ENCODE peak calls at places on chromosome 17, in ten cellular contexts. O is testis; Z is CD8-positive, alpha-beta T cell; C is heart right ventricle; J is AG04450; I is fibroblast of pulmonary artery; V is cardiac muscle cell; M is DND-41; U is uterus; X is pancreas. N is an unnamed sample.

GRCh38 chr17:79019631-79020584 is 4.1 kb upstream of the C1QTNF1 start:
- DNase-seq in O (peak; percentile 82), Z (no peak), C (peak; percentile 79), J (peak; percentile 56), I (peak; percentile 91), V (peak; percentile 90), M (peak; percentile 35), U (peak; percentile 56), X (no peak), N (peak; percentile 40)

GRCh38 chr17:60832206-60832605 is 154.6 kb downstream of the BCAS3 start:
- DNase-seq in O (no peak), Z (no peak), C (no peak), J (no peak), I (no peak), V (peak; percentile 5), M (peak; percentile 67), U (no peak), X (no peak), N (no peak)

GRCh38 chr17:7078711-7079110 is 1.3 kb downstream of the CLEC10A start:
- DNase-seq in O (no peak), Z (no peak), C (no peak), J (no peak), I (no peak), V (no peak), M (no peak), U (no peak), X (no peak), N (no peak)

GRCh38 chr17:46124695-46125592 is 68.3 kb downstream of the KANSL1 start:
- DNase-seq in O (no peak), Z (no peak), C (no peak), J (no peak), I (no peak), V (no peak), M (no peak), U (no peak), X (no peak), N (no peak)

GRCh38 chr17:82876602-82877391 is 37.0 kb upstream of the ZNF750 start:
- DNase-seq in O (peak; percentile 75), Z (no peak), C (peak; percentile 82), J (peak; percentile 65), I (peak; percentile 72), V (peak; percentile 81), M (no peak), U (peak; percentile 75), X (peak; percentile 80), N (peak; percentile 52)

GRCh38 chr17:9768381-9768934 is 22.9 kb downstream of the DHRS7C start:
- DNase-seq in O (no peak), Z (no peak), C (no peak), J (no peak), I (peak; percentile 52), V (peak; percentile 55), M (no peak), U (no peak), X (no peak), N (no peak)

GRCh38 chr17:59432657-59433056 is 101.2 kb downstream of the YPEL2 start:
- DNase-seq in O (no peak), Z (no peak), C (no peak), J (no peak), I (no peak), V (no peak), M (no peak), U (no peak), X (no peak), N (no peak)

GRCh38 chr17:71444011-71444574 is 676.7 kb upstream of the SOX9 start:
- DNase-seq in O (no peak), Z (no peak), C (no peak), J (no peak), I (peak; percentile 7), V (no peak), M (no peak), U (no peak), X (no peak), N (no peak)

GRCh38 chr17:34616148-34616547 is 36.8 kb downstream of the TMEM132E start:
- DNase-seq in O (no peak), Z (no peak), C (no peak), J (no peak), I (no peak), V (no peak), M (no peak), U (peak; percentile 21), X (no peak), N (no peak)

GRCh38 chr17:78397681-78398101 is 19.2 kb downstream of the PGS1 start:
- DNase-seq in O (no peak), Z (no peak), C (peak; percentile 65), J (no peak), I (peak; percentile 46), V (peak; percentile 49), M (no peak), U (no peak), X (no peak), N (no peak)

GRCh38 chr17:64492481-64493109 is 4.3 kb downstream of the POLG2 start:
- DNase-seq in O (no peak), Z (no peak), C (no peak), J (no peak), I (peak; percentile 56), V (peak; percentile 41), M (no peak), U (no peak), X (no peak), N (no peak)

GRCh38 chr17:42077770-42078169 is 20.5 kb downstream of the ZNF385C start:
- DNase-seq in O (no peak), Z (no peak), C (no peak), J (no peak), I (no peak), V (no peak), M (no peak), U (no peak), X (no peak), N (no peak)

GRCh38 chr17:46869296-46869695 is 17.9 kb downstream of the WNT9B start:
- DNase-seq in O (no peak), Z (no peak), C (no peak), J (no peak), I (no peak), V (no peak), M (no peak), U (no peak), X (no peak), N (no peak)

GRCh38 chr17:30388321-30389179 is 9.8 kb downstream of the CPD start:
- DNase-seq in O (no peak), Z (no peak), C (no peak), J (no peak), I (no peak), V (no peak), M (no peak), U (no peak), X (peak; percentile 26), N (no peak)

GRCh38 chr17:2935622-2936021 is 127.8 kb downstream of the OR1D5 start:
- DNase-seq in O (no peak), Z (no peak), C (no peak), J (no peak), I (no peak), V (no peak), M (no peak), U (no peak), X (no peak), N (no peak)

GRCh38 chr17:2936771-2937321 is 126.6 kb downstream of the OR1D5 start:
- DNase-seq in O (no peak), Z (no peak), C (no peak), J (no peak), I (no peak), V (no peak), M (no peak), U (no peak), X (no peak), N (no peak)

GRCh38 chr17:2939714-2940351 is 123.6 kb downstream of the OR1D5 start:
- DNase-seq in O (no peak), Z (no peak), C (no peak), J (no peak), I (no peak), V (no peak), M (no peak), U (no peak), X (no peak), N (no peak)

GRCh38 chr17:2936351-2936750 is 127.1 kb downstream of the OR1D5 start:
- DNase-seq in O (no peak), Z (no peak), C (no peak), J (no peak), I (no peak), V (no peak), M (no peak), U (no peak), X (no peak), N (no peak)

GRCh38 chr17:2937331-2938003 is 125.9 kb downstream of the OR1D5 start:
- DNase-seq in O (no peak), Z (no peak), C (no peak), J (no peak), I (no peak), V (peak; percentile 27), M (no peak), U (no peak), X (no peak), N (no peak)
- TF ChIP-seq CTCF in O (no peak), Z (no peak), C (no peak), J (peak; percentile 29), I (peak; percentile 39), V (peak; percentile 44), M (no peak), U (no peak), X (no peak), N (no peak)

DNA sequence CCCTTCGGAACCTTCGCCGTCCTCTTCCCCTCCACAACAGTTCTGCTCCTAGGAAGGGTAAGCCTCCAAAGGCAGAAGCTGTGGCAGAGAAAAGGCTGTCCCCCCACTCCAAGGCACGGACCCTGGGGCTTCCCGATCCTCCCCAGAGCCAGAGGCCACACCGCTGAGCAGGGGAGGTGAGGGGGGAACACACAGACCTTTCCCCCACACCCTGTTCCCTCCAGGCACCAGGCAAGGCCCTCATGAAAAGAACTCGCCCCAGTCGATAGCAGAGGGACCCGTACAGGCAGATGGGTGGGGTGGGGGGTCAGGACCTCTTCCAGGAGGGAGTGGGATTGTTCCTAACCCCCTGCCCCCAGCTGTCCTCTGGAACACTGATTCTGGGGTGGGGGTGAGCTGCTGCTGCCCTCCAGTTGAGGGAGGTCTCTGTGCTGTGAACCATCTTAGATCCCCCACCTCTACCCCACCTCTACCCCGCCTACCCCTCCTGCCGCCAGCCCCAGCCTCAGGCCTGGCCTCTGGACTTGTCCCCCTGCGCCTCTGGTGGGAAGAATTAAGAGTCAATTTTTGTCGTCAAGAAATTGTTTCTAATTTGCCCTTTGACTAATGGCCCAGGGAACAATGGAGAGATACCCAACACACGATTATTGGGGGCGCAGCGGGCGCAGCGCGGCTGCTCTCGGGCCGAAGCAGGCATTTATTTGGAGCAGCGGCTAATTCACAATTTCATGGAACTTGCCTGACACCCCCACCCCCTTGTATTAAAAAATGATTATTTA is 4.6 kb upstream of the BAHCC1 start:
- DNase-seq in O (no peak), Z (no peak), C (no peak), J (no peak), I (no peak), V (no peak), M (no peak), U (peak; percentile 17), X (no peak), N (no peak)
- TF ChIP-seq CTCF in O (no peak), Z (no peak), C (no peak), J (no peak), I (no peak), V (no peak), M (no peak), U (no peak), X (no peak), N (no peak)

GRCh38 chr17:3308603-3309002 is 10.4 kb upstream of the OR3A1 start:
- DNase-seq in O (no peak), Z (no peak), C (no peak), J (no peak), I (no peak), V (no peak), M (no peak), U (no peak), X (no peak), N (no peak)
- TF ChIP-seq CTCF in O (no peak), Z (no peak), C (no peak), J (no peak), I (no peak), V (no peak), M (no peak), U (no peak), X (no peak), N (peak; percentile 29)

GRCh38 chr17:40884708-40885512 is at the start of gene KRT20:
- DNase-seq in O (no peak), Z (no peak), C (no peak), J (no peak), I (no peak), V (no peak), M (no peak), U (no peak), X (no peak), N (no peak)
- TF ChIP-seq CTCF in O (no peak), Z (no peak), C (no peak), J (no peak), I (peak; percentile 17), V (peak; percentile 3), M (no peak), U (no peak), X (no peak), N (peak; percentile 39)